ENCODE peak calls at places on chromosome 10, in seven cellular contexts. P, F, H, L, I, Z and S are unnamed samples.

GRCh38 chr10:1217237-1217587 is 161.0 kb downstream of the WDR37 start:
- DNase-seq in P (no peak), Z (no peak), I (no peak), F (no peak), H (no peak), L (no peak), S (no peak)

GRCh38 chr10:129580897-129581296 is 113.9 kb downstream of the MGMT start:
- DNase-seq in Z (no peak), P (no peak), F (no peak), L (no peak), I (no peak), H (no peak), S (no peak)

GRCh38 chr10:76082956-76083355 is 651.5 kb downstream of the LRMDA start:
- DNase-seq in I (no peak), H (no peak), Z (no peak), P (no peak), F (peak), L (no peak), S (peak)

GRCh38 chr10:63084690-63085377 is 48.3 kb upstream of the NRBF2 start:
- DNase-seq in F (no peak), L (no peak), Z (no peak), H (no peak), I (no peak), P (no peak), S (no peak)

GRCh38 chr10:24930427-24930826 is 22.0 kb downstream of the PRTFDC1 start:
- DNase-seq in Z (no peak), L (no peak), F (no peak), I (no peak), H (no peak), P (no peak), S (no peak)

GRCh38 chr10:61284222-61284890 is 168.8 kb downstream of the TMEM26 start:
- DNase-seq in Z (no peak), P (no peak), F (no peak), I (peak), H (peak), L (no peak), S (peak)

GRCh38 chr10:104037261-104037951 is 48.3 kb downstream of the COL17A1 start:
- DNase-seq in L (no peak), P (no peak), H (no peak), Z (no peak), F (no peak), I (no peak), S (no peak)

GRCh38 chr10:132311338-132311939 is 3.7 kb upstream of the STK32C start:
- DNase-seq in F (no peak), I (no peak), L (peak), P (no peak), H (peak), Z (no peak), S (no peak)

GRCh38 chr10:71314028-71314693 is 4.9 kb upstream of the SLC29A3 start:
- DNase-seq in L (no peak), Z (peak), I (peak), P (peak), F (peak), H (peak), S (peak)

GRCh38 chr10:89518876-89519842 is 16.2 kb downstream of the SLC16A12 start:
- DNase-seq in P (no peak), F (no peak), L (no peak), I (no peak), H (peak), Z (no peak), S (no peak)